ENCODE peak calls at places on chromosomes 11 and 22, in seven cellular contexts. X, H, O, L, A, T and S are unnamed samples.

GRCh38 chr11:47152953-47153950 is 23.4 kb downstream of the ARFGAP2 start:
- DNase-seq in X (peak; percentile 97), H (peak; percentile 70), O (peak; percentile 84), L (peak; percentile 77), A (peak; percentile 67), T (peak; percentile 80), S (no peak)

GRCh38 chr11:114275295-114275694 is 20.9 kb upstream of the NNMT start:
- DNase-seq in X (no peak), H (no peak), O (no peak), L (no peak), A (no peak), T (no peak), S (no peak)

GRCh38 chr11:130261546-130261945 is 53.2 kb downstream of the ZBTB44 start:
- DNase-seq in X (no peak), H (no peak), O (no peak), L (no peak), A (no peak), T (no peak), S (no peak)

GRCh38 chr11:134033696-134034491 is 35.0 kb upstream of the JAM3 start:
- DNase-seq in X (peak; percentile 96), H (peak; percentile 19), O (peak; percentile 79), L (peak; percentile 97), A (peak; percentile 61), T (peak; percentile 65), S (peak; percentile 74)

GRCh38 chr11:1890856-1891830 is 552 bp downstream of the PRR33 start:
- DNase-seq in X (no peak), H (no peak), O (no peak), L (no peak), A (no peak), T (no peak), S (no peak)

GRCh38 chr11:15127341-15127740 is 12.6 kb downstream of the INSC start:
- DNase-seq in X (no peak), H (no peak), O (no peak), L (no peak), A (no peak), T (no peak), S (no peak)

GRCh38 chr11:99370557-99371200 is 349.9 kb downstream of the CNTN5 start:
- DNase-seq in X (peak; percentile 59), H (no peak), O (no peak), L (no peak), A (peak; percentile 44), T (no peak), S (peak; percentile 19)

GRCh38 chr11:832529-833113 is at the start of gene CD151:
- DNase-seq in X (peak; percentile 92), H (peak; percentile 68), O (peak; percentile 73), L (peak; percentile 65), A (no peak), T (no peak), S (no peak)

GRCh38 chr11:64728757-64729365 is 5.9 kb upstream of the NRXN2 start:
- DNase-seq in X (peak; percentile 32), H (no peak), O (no peak), L (no peak), A (no peak), T (no peak), S (no peak)

GRCh38 chr11:122850076-122850631 is 11.9 kb downstream of the CRTAM start:
- DNase-seq in X (peak; percentile 85), H (peak; percentile 37), O (no peak), L (no peak), A (peak; percentile 38), T (no peak), S (peak; percentile 58)

GRCh38 chr11:86360775-86361395 is 13.8 kb upstream of the CCDC81 start:
- DNase-seq in X (no peak), H (no peak), O (no peak), L (no peak), A (peak; percentile 18), T (no peak), S (no peak)

GRCh38 chr11:122036022-122036421 is 80.0 kb downstream of the BLID start:
- DNase-seq in X (no peak), H (no peak), O (no peak), L (no peak), A (no peak), T (no peak), S (no peak)

GRCh38 chr11:68214173-68215086 is 1.3 kb upstream of the KMT5B start:
- DNase-seq in X (peak; percentile 75), H (no peak), O (no peak), L (peak; percentile 21), A (no peak), T (no peak), S (no peak)

GRCh38 chr22:42967933-42968332 is 47.0 kb downstream of the PACSIN2 start:
- DNase-seq in X (peak; percentile 39), H (peak; percentile 68), O (peak; percentile 49), L (no peak), A (no peak), T (no peak), S (no peak)
- TF ChIP-seq CTCF in X (no peak), H (peak; percentile 36), O (no peak), L (no peak), A (no peak), T (peak; percentile 14), S (no peak)

GRCh38 chr11:125064070-125064469 is 965 bp downstream of the SLC37A2 start:
- DNase-seq in X (no peak), H (no peak), O (no peak), L (no peak), A (no peak), T (no peak), S (no peak)
- H3K4me3 ChIP-seq in X (peak overlapping the region; percentile 77), H (peak overlapping the region; percentile 81), O (peak overlapping the region; percentile 60), L (no peak overlapping the region), A (peak overlapping the region; percentile 57), T (no peak overlapping the region), S (no peak overlapping the region)

GRCh38 chr11:17968206-17968605 is 44.6 kb downstream of the SERGEF start:
- DNase-seq in X (no peak), H (no peak), O (no peak), L (no peak), A (no peak), T (no peak), S (no peak)

GRCh38 chr11:17967661-17968060 is 45.2 kb downstream of the SERGEF start:
- DNase-seq in X (no peak), H (no peak), O (no peak), L (no peak), A (no peak), T (no peak), S (no peak)

GRCh38 chr11:17976651-17977050 is 36.2 kb downstream of the SERGEF start:
- DNase-seq in X (no peak), H (no peak), O (no peak), L (peak; percentile 23), A (no peak), T (no peak), S (no peak)

GRCh38 chr11:17974246-17974645 is 38.6 kb downstream of the SERGEF start:
- DNase-seq in X (no peak), H (no peak), O (no peak), L (peak; percentile 12), A (no peak), T (no peak), S (no peak)

GRCh38 chr11:17972987-17973386 is 39.9 kb downstream of the SERGEF start:
- DNase-seq in X (peak; percentile 92), H (peak; percentile 20), O (no peak), L (peak; percentile 65), A (peak; percentile 85), T (no peak), S (peak; percentile 38)
- TF ChIP-seq CTCF in X (peak; percentile 88), H (peak; percentile 40), O (peak; percentile 17), L (peak; percentile 85), A (peak; percentile 95), T (no peak), S (peak; percentile 64)

DNA sequence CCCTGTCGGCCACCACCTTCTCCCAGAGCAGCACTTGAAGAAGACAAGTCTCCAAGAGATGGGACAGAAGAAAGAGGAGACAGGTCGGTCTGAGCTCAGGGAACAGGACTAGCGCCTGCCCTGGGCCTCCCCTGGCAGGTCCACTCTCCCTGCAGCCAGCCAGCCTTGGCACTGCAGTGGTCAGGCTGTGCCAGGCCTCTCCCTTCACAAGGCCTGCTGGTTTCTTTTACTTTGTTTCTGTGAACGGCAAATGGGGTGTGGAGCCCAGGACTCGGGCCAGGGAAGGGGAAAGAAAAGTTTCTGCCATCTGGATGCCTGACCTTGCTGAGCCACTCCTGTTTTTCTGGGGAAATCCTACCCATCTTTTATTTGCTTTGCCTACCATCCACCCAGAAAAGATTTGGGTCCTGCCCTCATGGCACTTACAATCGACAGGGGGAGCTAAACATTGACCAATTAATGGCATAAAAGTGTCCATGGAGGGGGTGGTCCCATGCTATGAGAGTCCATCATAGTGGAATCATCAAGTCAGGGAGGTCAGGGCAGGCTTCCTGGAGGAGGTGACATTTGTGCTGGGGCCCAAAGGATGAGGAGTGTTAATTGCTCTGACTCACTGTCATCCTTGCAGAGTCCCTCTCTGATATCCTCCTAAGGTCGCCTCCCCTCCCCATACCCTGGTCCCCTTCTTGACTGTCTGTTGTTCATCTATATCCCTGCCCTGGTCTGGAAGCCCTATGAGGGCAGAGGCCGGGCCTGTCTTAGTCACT is 65.2 kb downstream of the NFAM1 start:
- DNase-seq in X (no peak), H (no peak), O (peak; percentile 83), L (no peak), A (no peak), T (no peak), S (no peak)
- H3K4me3 ChIP-seq in X (no peak overlapping the region), H (no peak overlapping the region), O (no peak overlapping the region), L (no peak overlapping the region), A (no peak overlapping the region), T (no peak overlapping the region), S (no peak overlapping the region)

DNA sequence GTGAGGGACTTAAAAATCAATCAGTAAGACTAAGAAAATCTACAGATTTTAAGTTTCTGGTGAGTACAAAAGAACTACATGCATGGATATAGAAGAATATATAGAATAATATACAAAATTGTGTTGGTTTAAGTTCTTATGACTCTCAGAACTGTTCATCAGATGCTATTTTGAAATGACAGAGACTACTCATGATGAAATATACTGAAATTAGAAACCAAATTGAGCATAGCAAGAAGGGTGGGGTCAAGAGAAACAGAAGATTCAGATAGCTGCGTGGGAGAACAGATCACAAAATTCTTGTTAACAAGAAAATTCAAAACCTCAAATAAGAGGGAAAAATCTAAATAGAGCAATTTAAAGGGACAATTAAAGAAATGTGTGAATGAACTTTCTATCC is 2125.3 kb upstream of the RAG2 start:
- DNase-seq in X (no peak), H (no peak), O (no peak), L (no peak), A (no peak), T (no peak), S (no peak)
- TF ChIP-seq CTCF in X (no peak), H (no peak), O (no peak), L (no peak), A (no peak), T (no peak), S (no peak)

GRCh38 chr11:45653277-45653676 is 12.1 kb downstream of the CHST1 start:
- DNase-seq in X (no peak), H (no peak), O (no peak), L (no peak), A (no peak), T (no peak), S (no peak)

GRCh38 chr11:45654741-45655283 is 10.6 kb downstream of the CHST1 start:
- DNase-seq in X (no peak), H (no peak), O (no peak), L (no peak), A (no peak), T (no peak), S (no peak)

GRCh38 chr11:45654242-45654641 is 11.2 kb downstream of the CHST1 start:
- DNase-seq in X (peak; percentile 45), H (no peak), O (no peak), L (peak; percentile 50), A (no peak), T (no peak), S (no peak)

GRCh38 chr11:45655831-45656230 is 9.6 kb downstream of the CHST1 start:
- DNase-seq in X (peak; percentile 34), H (no peak), O (no peak), L (no peak), A (no peak), T (no peak), S (no peak)

GRCh38 chr11:45655347-45655756 is 10.1 kb downstream of the CHST1 start:
- DNase-seq in X (peak; percentile 97), H (peak; percentile 51), O (peak; percentile 72), L (peak; percentile 87), A (peak; percentile 41), T (peak; percentile 52), S (no peak)
- H3K4me3 ChIP-seq in X (no peak overlapping the region), H (no peak overlapping the region), O (no peak overlapping the region), L (no peak overlapping the region), A (no peak overlapping the region), T (no peak overlapping the region), S (no peak overlapping the region)